ENCODE peak calls at places on chromosomes 6 and 20, in nine cellular contexts. One of them, this sample, is unnamed.

GRCh38 chr6:35161776-35162607 is 20.9 kb upstream of the TCP11 start:
- DNase-seq in testis: no peak
- DNase-seq in CD8-positive, alpha-beta T cell: no peak
- DNase-seq in kidney: no peak
- DNase-seq in transverse colon: no peak
- DNase-seq in CD4-positive, alpha-beta T cell: no peak
- DNase-seq in Peyer's patch: no peak
- DNase-seq in left ventricle myocardium inferior: no peak
- DNase-seq in IMR-90: no peak
- DNase-seq in this sample: no peak

GRCh38 chr20:38123021-38123587 is 42.0 kb downstream of the TGM2 start:
- DNase-seq in testis: peak
- DNase-seq in CD8-positive, alpha-beta T cell: no peak
- DNase-seq in kidney: peak
- DNase-seq in transverse colon: no peak
- DNase-seq in CD4-positive, alpha-beta T cell: no peak
- DNase-seq in Peyer's patch: peak
- DNase-seq in left ventricle myocardium inferior: no peak
- DNase-seq in IMR-90: peak
- DNase-seq in this sample: peak

GRCh38 chr20:62409935-62410741 is 3.1 kb upstream of the CABLES2 start:
- DNase-seq in testis: peak
- DNase-seq in CD8-positive, alpha-beta T cell: no peak
- DNase-seq in kidney: peak
- DNase-seq in transverse colon: peak
- DNase-seq in CD4-positive, alpha-beta T cell: peak
- DNase-seq in Peyer's patch: peak
- DNase-seq in left ventricle myocardium inferior: peak
- DNase-seq in IMR-90: no peak
- DNase-seq in this sample: peak

GRCh38 chr6:143745160-143746133 is 67.7 kb downstream of the PHACTR2 start:
- DNase-seq in testis: peak
- DNase-seq in CD8-positive, alpha-beta T cell: no peak
- DNase-seq in kidney: no peak
- DNase-seq in transverse colon: peak
- DNase-seq in CD4-positive, alpha-beta T cell: no peak
- DNase-seq in Peyer's patch: no peak
- DNase-seq in left ventricle myocardium inferior: no peak
- DNase-seq in IMR-90: peak
- DNase-seq in this sample: peak

GRCh38 chr6:165968409-165968807 is 199.2 kb downstream of the TBXT start:
- DNase-seq in testis: no peak
- DNase-seq in CD8-positive, alpha-beta T cell: no peak
- DNase-seq in kidney: no peak
- DNase-seq in transverse colon: no peak
- DNase-seq in CD4-positive, alpha-beta T cell: no peak
- DNase-seq in Peyer's patch: no peak
- DNase-seq in left ventricle myocardium inferior: no peak
- DNase-seq in IMR-90: peak
- DNase-seq in this sample: no peak

GRCh38 chr20:51434556-51435256 is 107.8 kb downstream of the NFATC2 start:
- DNase-seq in testis: no peak
- DNase-seq in CD8-positive, alpha-beta T cell: no peak
- DNase-seq in kidney: no peak
- DNase-seq in transverse colon: no peak
- DNase-seq in CD4-positive, alpha-beta T cell: no peak
- DNase-seq in Peyer's patch: no peak
- DNase-seq in left ventricle myocardium inferior: no peak
- DNase-seq in IMR-90: peak
- DNase-seq in this sample: no peak

GRCh38 chr6:4607026-4607704 is 169.0 kb upstream of the CDYL start:
- DNase-seq in testis: peak
- DNase-seq in CD8-positive, alpha-beta T cell: no peak
- DNase-seq in kidney: peak
- DNase-seq in transverse colon: peak
- DNase-seq in CD4-positive, alpha-beta T cell: no peak
- DNase-seq in Peyer's patch: no peak
- DNase-seq in left ventricle myocardium inferior: no peak
- DNase-seq in IMR-90: peak
- DNase-seq in this sample: no peak

GRCh38 chr6:125099211-125100017 is 54.2 kb upstream of the TPD52L1 start:
- DNase-seq in testis: peak
- DNase-seq in CD8-positive, alpha-beta T cell: no peak
- DNase-seq in kidney: peak
- DNase-seq in transverse colon: peak
- DNase-seq in CD4-positive, alpha-beta T cell: peak
- DNase-seq in Peyer's patch: no peak
- DNase-seq in left ventricle myocardium inferior: peak
- DNase-seq in IMR-90: peak
- DNase-seq in this sample: peak

GRCh38 chr6:80269331-80269730 is 162.9 kb downstream of the BCKDHB start:
- DNase-seq in testis: no peak
- DNase-seq in CD8-positive, alpha-beta T cell: no peak
- DNase-seq in kidney: no peak
- DNase-seq in transverse colon: no peak
- DNase-seq in CD4-positive, alpha-beta T cell: no peak
- DNase-seq in Peyer's patch: no peak
- DNase-seq in left ventricle myocardium inferior: no peak
- DNase-seq in IMR-90: no peak
- DNase-seq in this sample: no peak

GRCh38 chr20:7459123-7459522 is 481.1 kb downstream of the HAO1 start:
- DNase-seq in testis: no peak
- DNase-seq in CD8-positive, alpha-beta T cell: no peak
- DNase-seq in kidney: no peak
- DNase-seq in transverse colon: no peak
- DNase-seq in CD4-positive, alpha-beta T cell: no peak
- DNase-seq in Peyer's patch: no peak
- DNase-seq in left ventricle myocardium inferior: no peak
- DNase-seq in IMR-90: no peak
- DNase-seq in this sample: no peak

GRCh38 chr6:161437851-161438250 is 164.0 kb upstream of the AGPAT4 start:
- DNase-seq in testis: no peak
- DNase-seq in CD8-positive, alpha-beta T cell: no peak
- DNase-seq in kidney: no peak
- DNase-seq in transverse colon: no peak
- DNase-seq in CD4-positive, alpha-beta T cell: no peak
- DNase-seq in Peyer's patch: no peak
- DNase-seq in left ventricle myocardium inferior: no peak
- DNase-seq in IMR-90: peak
- DNase-seq in this sample: no peak

GRCh38 chr6:12844284-12845223 is 128.0 kb downstream of the PHACTR1 start:
- DNase-seq in testis: no peak
- DNase-seq in CD8-positive, alpha-beta T cell: no peak
- DNase-seq in kidney: no peak
- DNase-seq in transverse colon: no peak
- DNase-seq in CD4-positive, alpha-beta T cell: no peak
- DNase-seq in Peyer's patch: no peak
- DNase-seq in left ventricle myocardium inferior: no peak
- DNase-seq in IMR-90: peak
- DNase-seq in this sample: no peak

GRCh38 chr6:14932485-14933178 is 313.2 kb upstream of the JARID2 start:
- DNase-seq in testis: no peak
- DNase-seq in CD8-positive, alpha-beta T cell: no peak
- DNase-seq in kidney: no peak
- DNase-seq in transverse colon: no peak
- DNase-seq in CD4-positive, alpha-beta T cell: no peak
- DNase-seq in Peyer's patch: no peak
- DNase-seq in left ventricle myocardium inferior: no peak
- DNase-seq in IMR-90: no peak
- DNase-seq in this sample: no peak

GRCh38 chr6:148166339-148166949 is 176.2 kb upstream of the SASH1 start:
- DNase-seq in testis: no peak
- DNase-seq in CD8-positive, alpha-beta T cell: no peak
- DNase-seq in kidney: no peak
- DNase-seq in transverse colon: no peak
- DNase-seq in CD4-positive, alpha-beta T cell: no peak
- DNase-seq in Peyer's patch: no peak
- DNase-seq in left ventricle myocardium inferior: no peak
- DNase-seq in IMR-90: peak
- DNase-seq in this sample: no peak

GRCh38 chr6:153150400-153150766 is 19.3 kb upstream of the RGS17 start:
- DNase-seq in testis: no peak
- DNase-seq in CD8-positive, alpha-beta T cell: no peak
- DNase-seq in kidney: no peak
- DNase-seq in transverse colon: no peak
- DNase-seq in CD4-positive, alpha-beta T cell: no peak
- DNase-seq in Peyer's patch: no peak
- DNase-seq in left ventricle myocardium inferior: no peak
- DNase-seq in IMR-90: no peak
- DNase-seq in this sample: no peak

DNA sequence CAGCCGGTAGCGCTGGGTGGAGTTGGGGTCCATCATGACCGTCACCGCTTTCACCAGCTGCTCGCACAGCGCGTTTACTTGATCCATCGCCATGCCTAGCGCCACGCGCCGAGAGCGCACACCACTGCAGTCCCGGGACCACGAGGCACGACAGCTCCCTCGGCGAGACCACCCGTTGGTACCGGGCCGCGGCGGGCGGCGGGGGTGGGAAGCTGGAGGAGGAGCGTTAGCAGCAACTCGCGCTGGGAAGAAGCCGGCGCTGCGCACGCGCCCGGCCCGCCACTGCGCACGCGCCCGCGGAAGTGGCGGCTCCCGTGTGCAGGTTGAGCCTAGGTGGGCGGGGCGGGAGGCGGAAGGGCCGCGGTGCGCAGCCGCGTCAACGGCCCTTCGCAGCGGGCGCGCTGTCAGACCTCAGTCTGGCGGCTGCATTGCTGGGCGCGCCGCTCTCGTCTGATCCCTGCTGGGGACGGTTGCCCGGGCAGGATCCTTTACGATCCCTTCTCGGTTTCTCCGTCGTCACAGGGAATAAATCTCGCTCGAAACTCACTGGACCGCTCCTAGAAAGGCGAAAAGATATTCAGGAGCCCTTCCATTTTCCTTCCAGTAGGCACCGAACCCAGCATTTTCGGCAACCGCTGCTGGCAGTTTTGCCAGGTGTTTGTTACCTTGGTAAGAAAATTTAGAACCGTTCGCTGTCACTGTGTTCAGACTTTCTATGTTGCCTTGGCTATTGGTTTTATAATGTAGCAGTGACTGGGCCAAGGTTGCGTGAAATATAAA is at the start of the genes POLH and XPO5:
- DNase-seq in testis: peak
- DNase-seq in CD8-positive, alpha-beta T cell: peak
- DNase-seq in kidney: peak
- DNase-seq in transverse colon: peak
- DNase-seq in CD4-positive, alpha-beta T cell: peak
- DNase-seq in Peyer's patch: peak
- DNase-seq in left ventricle myocardium inferior: peak
- DNase-seq in IMR-90: peak
- DNase-seq in this sample: peak
- TF ChIP-seq CTCF in testis: no peak
- TF ChIP-seq CTCF in CD8-positive, alpha-beta T cell: no peak
- TF ChIP-seq CTCF in kidney: no peak
- TF ChIP-seq CTCF in transverse colon: peak
- TF ChIP-seq CTCF in CD4-positive, alpha-beta T cell: no peak
- TF ChIP-seq CTCF in Peyer's patch: no peak
- TF ChIP-seq CTCF in left ventricle myocardium inferior: peak
- TF ChIP-seq CTCF in IMR-90: peak
- TF ChIP-seq CTCF in this sample: no peak

GRCh38 chr6:39891353-39891752 is 42.9 kb downstream of the MOCS1 start:
- DNase-seq in testis: no peak
- DNase-seq in CD8-positive, alpha-beta T cell: no peak
- DNase-seq in kidney: no peak
- DNase-seq in transverse colon: no peak
- DNase-seq in CD4-positive, alpha-beta T cell: no peak
- DNase-seq in Peyer's patch: no peak
- DNase-seq in left ventricle myocardium inferior: no peak
- DNase-seq in IMR-90: no peak
- DNase-seq in this sample: no peak
- H3K27ac ChIP-seq in testis: no peak
- H3K27ac ChIP-seq in CD8-positive, alpha-beta T cell: no peak
- H3K27ac ChIP-seq in kidney: no peak
- H3K27ac ChIP-seq in transverse colon: no peak
- H3K27ac ChIP-seq in CD4-positive, alpha-beta T cell: no peak
- H3K27ac ChIP-seq in Peyer's patch: no peak
- H3K27ac ChIP-seq in left ventricle myocardium inferior: no peak
- H3K27ac ChIP-seq in IMR-90: no peak
- H3K27ac ChIP-seq in this sample: no peak

DNA sequence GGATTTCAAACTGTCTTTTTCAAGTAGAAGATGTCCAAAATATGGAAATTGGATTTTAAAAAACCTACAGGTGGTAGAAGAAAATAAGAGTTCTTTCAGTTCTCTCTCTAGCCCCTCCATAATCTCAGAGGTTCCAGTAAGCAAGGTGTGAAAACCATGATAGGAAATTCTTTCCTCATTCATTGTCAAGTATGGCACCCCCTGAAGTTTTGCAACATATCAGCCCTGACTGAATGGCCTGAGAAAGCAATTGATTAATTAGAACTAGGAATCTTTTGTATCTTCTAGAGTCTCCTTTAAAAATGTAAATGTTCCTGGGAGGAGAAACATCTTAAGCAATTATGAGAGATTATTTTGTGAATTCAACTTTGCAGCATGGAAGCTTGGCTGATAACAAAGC is 198.7 kb upstream of the STXBP5 start:
- DNase-seq in testis: no peak
- DNase-seq in CD8-positive, alpha-beta T cell: no peak
- DNase-seq in kidney: no peak
- DNase-seq in transverse colon: no peak
- DNase-seq in CD4-positive, alpha-beta T cell: no peak
- DNase-seq in Peyer's patch: no peak
- DNase-seq in left ventricle myocardium inferior: no peak
- DNase-seq in IMR-90: no peak
- DNase-seq in this sample: no peak
- TF ChIP-seq CTCF in testis: no peak
- TF ChIP-seq CTCF in CD8-positive, alpha-beta T cell: no peak
- TF ChIP-seq CTCF in kidney: no peak
- TF ChIP-seq CTCF in transverse colon: no peak
- TF ChIP-seq CTCF in CD4-positive, alpha-beta T cell: no peak
- TF ChIP-seq CTCF in Peyer's patch: no peak
- TF ChIP-seq CTCF in left ventricle myocardium inferior: no peak
- TF ChIP-seq CTCF in IMR-90: no peak
- TF ChIP-seq CTCF in this sample: no peak

GRCh38 chr6:155120034-155120433 is 124.9 kb downstream of the TIAM2 start:
- DNase-seq in testis: no peak
- DNase-seq in CD8-positive, alpha-beta T cell: no peak
- DNase-seq in kidney: no peak
- DNase-seq in transverse colon: no peak
- DNase-seq in CD4-positive, alpha-beta T cell: no peak
- DNase-seq in Peyer's patch: no peak
- DNase-seq in left ventricle myocardium inferior: no peak
- DNase-seq in IMR-90: no peak
- DNase-seq in this sample: no peak

GRCh38 chr6:155116571-155116910 is 121.4 kb downstream of the TIAM2 start:
- DNase-seq in testis: no peak
- DNase-seq in CD8-positive, alpha-beta T cell: no peak
- DNase-seq in kidney: no peak
- DNase-seq in transverse colon: no peak
- DNase-seq in CD4-positive, alpha-beta T cell: no peak
- DNase-seq in Peyer's patch: no peak
- DNase-seq in left ventricle myocardium inferior: no peak
- DNase-seq in IMR-90: peak
- DNase-seq in this sample: no peak

GRCh38 chr6:155115893-155116570 is 120.9 kb downstream of the TIAM2 start:
- DNase-seq in testis: no peak
- DNase-seq in CD8-positive, alpha-beta T cell: no peak
- DNase-seq in kidney: no peak
- DNase-seq in transverse colon: no peak
- DNase-seq in CD4-positive, alpha-beta T cell: no peak
- DNase-seq in Peyer's patch: no peak
- DNase-seq in left ventricle myocardium inferior: no peak
- DNase-seq in IMR-90: no peak
- DNase-seq in this sample: no peak

GRCh38 chr6:155121699-155122098 is 126.6 kb downstream of the TIAM2 start:
- DNase-seq in testis: no peak
- DNase-seq in CD8-positive, alpha-beta T cell: no peak
- DNase-seq in kidney: no peak
- DNase-seq in transverse colon: no peak
- DNase-seq in CD4-positive, alpha-beta T cell: no peak
- DNase-seq in Peyer's patch: no peak
- DNase-seq in left ventricle myocardium inferior: no peak
- DNase-seq in IMR-90: no peak
- DNase-seq in this sample: no peak

GRCh38 chr6:155117266-155117665 is 122.2 kb downstream of the TIAM2 start:
- DNase-seq in testis: no peak
- DNase-seq in CD8-positive, alpha-beta T cell: no peak
- DNase-seq in kidney: no peak
- DNase-seq in transverse colon: no peak
- DNase-seq in CD4-positive, alpha-beta T cell: no peak
- DNase-seq in Peyer's patch: no peak
- DNase-seq in left ventricle myocardium inferior: no peak
- DNase-seq in IMR-90: peak
- DNase-seq in this sample: no peak
- H3K27ac ChIP-seq in testis: no peak
- H3K27ac ChIP-seq in CD8-positive, alpha-beta T cell: no peak
- H3K27ac ChIP-seq in kidney: no peak
- H3K27ac ChIP-seq in transverse colon: no peak
- H3K27ac ChIP-seq in CD4-positive, alpha-beta T cell: no peak
- H3K27ac ChIP-seq in Peyer's patch: no peak
- H3K27ac ChIP-seq in left ventricle myocardium inferior: no peak
- H3K27ac ChIP-seq in IMR-90: peak
- H3K27ac ChIP-seq in this sample: no peak

This sample was measured in lung.